ENCODE peak calls at places on chromosomes 13 and 19, in six cellular contexts. R, B, C, M, S and W are unnamed samples.

GRCh38 chr19:31352296-31352781 is 3.1 kb upstream of the TSHZ3 start:
- DNase-seq in R (no peak), B (no peak), C (no peak), M (no peak), S (no peak), W (no peak)

GRCh38 chr13:75384881-75385707 is 96.9 kb downstream of the TBC1D4 start:
- DNase-seq in R (no peak), B (no peak), C (no peak), M (no peak), S (no peak), W (no peak)

GRCh38 chr13:51267581-51267980 is 45.4 kb downstream of the FAM124A start:
- DNase-seq in R (no peak), B (no peak), C (no peak), M (no peak), S (no peak), W (no peak)

GRCh38 chr19:45952691-45953505 is 20.8 kb downstream of the NOVA2 start:
- DNase-seq in R (peak; percentile 43), B (peak; percentile 35), C (peak; percentile 75), M (peak; percentile 40), S (peak; percentile 61), W (no peak)

GRCh38 chr13:40124648-40125045 is 469.2 kb downstream of the COG6 start:
- DNase-seq in R (no peak), B (no peak), C (no peak), M (no peak), S (no peak), W (no peak)

GRCh38 chr13:51826606-51827005 is 18.4 kb downstream of the TMEM272 start:
- DNase-seq in R (no peak), B (no peak), C (no peak), M (peak; percentile 71), S (peak; percentile 48), W (no peak)

GRCh38 chr13:101308247-101309013 is 107.9 kb downstream of the NALCN start:
- DNase-seq in R (peak; percentile 30), B (no peak), C (no peak), M (no peak), S (peak; percentile 30), W (no peak)

GRCh38 chr13:59461411-59461810 is 702.3 kb downstream of the DIAPH3 start:
- DNase-seq in R (no peak), B (no peak), C (no peak), M (no peak), S (no peak), W (no peak)

GRCh38 chr19:10643968-10644290 is 10.2 kb upstream of the ILF3 start:
- DNase-seq in R (peak; percentile 35), B (no peak), C (no peak), M (no peak), S (no peak), W (no peak)

GRCh38 chr13:102567857-102568256 is 28.9 kb upstream of the TPP2 start:
- DNase-seq in R (no peak), B (no peak), C (no peak), M (no peak), S (no peak), W (no peak)

GRCh38 chr19:5131866-5132561 is 163.1 kb downstream of the KDM4B start:
- DNase-seq in R (no peak), B (no peak), C (no peak), M (no peak), S (no peak), W (no peak)

GRCh38 chr13:49840667-49841066 is 48.2 kb upstream of the KPNA3 start:
- DNase-seq in R (no peak), B (no peak), C (no peak), M (no peak), S (no peak), W (no peak)

GRCh38 chr13:48731957-48732569 is 78.3 kb downstream of the CYSLTR2 start:
- DNase-seq in R (peak; percentile 12), B (peak; percentile 50), C (peak; percentile 59), M (peak; percentile 39), S (no peak), W (peak; percentile 25)

GRCh38 chr19:843180-843835 is 2.5 kb downstream of the PRTN3 start:
- DNase-seq in R (no peak), B (peak; percentile 58), C (no peak), M (no peak), S (peak; percentile 33), W (no peak)

GRCh38 chr13:52085416-52085815 is 43.5 kb downstream of the NEK5 start:
- DNase-seq in R (peak; percentile 93), B (no peak), C (no peak), M (no peak), S (peak; percentile 30), W (no peak)

GRCh38 chr13:100825551-100825950 is 151.0 kb upstream of the TMTC4 start:
- DNase-seq in R (peak; percentile 18), B (no peak), C (no peak), M (no peak), S (peak; percentile 55), W (no peak)

GRCh38 chr13:64928704-64929499 is 2301.2 kb downstream of the PCDH9 start:
- DNase-seq in R (peak; percentile 51), B (no peak), C (peak; percentile 12), M (no peak), S (peak; percentile 55), W (no peak)

GRCh38 chr19:10431254-10431942 is 11.1 kb downstream of the PDE4A start:
- DNase-seq in R (peak; percentile 40), B (peak; percentile 44), C (peak; percentile 62), M (peak; percentile 32), S (no peak), W (peak; percentile 54)

GRCh38 chr19:7676376-7676775 is 514 bp upstream of the MCEMP1 start:
- DNase-seq in R (no peak), B (no peak), C (no peak), M (no peak), S (no peak), W (no peak)

GRCh38 chr19:17719730-17720486 is 628 bp downstream of the MAP1S start:
- DNase-seq in R (no peak), B (peak; percentile 73), C (no peak), M (no peak), S (peak; percentile 77), W (no peak)

GRCh38 chr19:57241181-57241580 is 749 bp downstream of the ZNF805 start:
- DNase-seq in R (peak; percentile 36), B (no peak), C (no peak), M (no peak), S (peak; percentile 12), W (no peak)

GRCh38 chr13:96089139-96089538 is 768 bp upstream of the HS6ST3 start:
- DNase-seq in R (no peak), B (no peak), C (no peak), M (no peak), S (no peak), W (no peak)

GRCh38 chr13:106103779-106104178 is 431.7 kb downstream of the EFNB2 start:
- DNase-seq in R (peak; percentile 62), B (no peak), C (no peak), M (no peak), S (peak; percentile 89), W (no peak)

DNA sequence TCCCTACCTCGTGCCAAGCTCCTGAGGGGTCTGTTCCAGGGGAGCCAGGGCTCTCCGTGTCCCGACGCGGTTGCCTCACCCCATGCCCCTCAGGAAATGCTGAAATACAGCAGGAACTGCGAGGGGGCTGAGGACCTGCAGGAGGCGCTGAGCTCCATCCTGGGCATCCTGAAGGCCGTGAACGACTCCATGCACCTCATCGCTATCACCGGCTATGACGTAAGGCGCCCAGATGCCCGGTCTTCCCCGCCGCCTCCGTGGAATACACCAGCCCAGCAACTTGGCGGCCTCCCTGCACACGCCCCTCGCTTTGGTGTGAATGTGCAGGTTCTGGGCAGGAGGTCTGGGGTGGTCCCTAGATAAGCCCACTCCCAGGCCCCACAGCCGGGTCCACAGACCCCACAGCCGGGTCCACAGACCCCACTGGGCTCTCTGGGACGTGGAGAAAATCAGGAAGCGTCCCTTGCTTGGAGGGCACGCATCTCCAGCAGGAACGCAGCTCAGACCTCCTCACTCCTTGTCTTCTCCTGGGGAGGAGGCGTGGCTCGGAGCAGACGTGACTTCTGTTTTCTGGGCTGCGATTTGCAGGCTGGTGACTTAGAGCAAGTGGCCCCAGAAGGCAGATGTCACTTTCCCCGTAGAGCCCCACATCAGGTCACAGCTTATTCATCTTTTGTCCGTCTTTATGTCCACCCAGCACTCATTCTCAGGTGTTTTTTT is 19.4 kb upstream of the F7 start:
- DNase-seq in R (no peak), B (no peak), C (no peak), M (no peak), S (no peak), W (no peak)
- TF ChIP-seq CTCF in R (no peak), B (no peak), C (no peak), M (no peak), S (no peak), W (no peak)

GRCh38 chr19:49986354-49986753 is 25.4 kb upstream of the SIGLEC11 start:
- DNase-seq in R (no peak), B (no peak), C (no peak), M (no peak), S (no peak), W (no peak)

GRCh38 chr19:49988433-49988832 is 27.5 kb upstream of the SIGLEC11 start:
- DNase-seq in R (peak; percentile 13), B (no peak), C (no peak), M (no peak), S (peak; percentile 9), W (no peak)

GRCh38 chr19:49985926-49986325 is 25.0 kb upstream of the SIGLEC11 start:
- DNase-seq in R (no peak), B (no peak), C (no peak), M (no peak), S (no peak), W (no peak)

GRCh38 chr19:49988007-49988406 is 27.0 kb upstream of the SIGLEC11 start:
- DNase-seq in R (no peak), B (no peak), C (no peak), M (no peak), S (no peak), W (no peak)

GRCh38 chr19:49987159-49987698 is 26.3 kb upstream of the SIGLEC11 start:
- DNase-seq in R (peak; percentile 86), B (peak; percentile 84), C (peak; percentile 82), M (peak; percentile 83), S (peak; percentile 95), W (peak; percentile 69)
- TF ChIP-seq CTCF in R (peak; percentile 30), B (no peak), C (no peak), M (peak; percentile 35), S (no peak), W (no peak)

GRCh38 chr13:26132756-26133155 is 80.9 kb upstream of the SHISA2 start:
- DNase-seq in R (peak; percentile 6), B (no peak), C (no peak), M (no peak), S (peak; percentile 0), W (no peak)
- TF ChIP-seq CTCF in R (peak; percentile 41), B (no peak), C (no peak), M (peak; percentile 41), S (no peak), W (no peak)

DNA sequence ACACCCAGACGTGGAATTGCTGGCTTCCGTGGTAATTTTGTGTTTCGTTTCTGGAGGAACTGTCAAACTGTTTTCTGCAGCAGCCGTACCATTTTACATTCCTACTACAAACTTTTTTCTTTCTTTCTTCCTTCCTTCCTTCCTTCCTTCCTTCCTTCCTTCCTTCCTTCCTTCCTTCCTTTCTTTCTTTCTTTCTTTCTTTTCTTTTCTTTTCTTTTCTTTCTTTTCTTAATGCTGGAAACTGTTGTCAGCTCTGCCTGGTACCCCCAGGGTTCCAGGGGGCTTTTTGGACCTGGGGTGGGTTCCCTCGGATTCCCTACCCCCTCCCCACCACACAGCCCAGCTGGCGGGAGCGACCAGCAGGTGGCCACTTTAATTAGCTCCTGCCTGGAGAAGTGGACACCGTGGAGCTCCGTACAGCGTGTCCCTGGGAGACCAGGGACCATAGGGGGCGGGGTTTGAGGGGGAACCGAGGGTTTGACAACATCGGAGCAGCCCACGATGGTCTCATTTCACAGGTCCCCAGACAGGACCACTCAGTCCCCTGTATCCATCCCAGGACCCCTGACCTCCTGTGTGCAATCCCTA is 24.4 kb downstream of the CELF5 start:
- DNase-seq in R (no peak), B (no peak), C (no peak), M (no peak), S (no peak), W (no peak)
- TF ChIP-seq CTCF in R (no peak), B (no peak), C (no peak), M (no peak), S (no peak), W (no peak)